ENCODE peak calls at places on chromosome 19, in eight cellular contexts. F is fibroblast of the aortic adventitia, W is AG10803, M is astrocyte of the cerebellum, J is hepatocyte, Q is NB4, P is ascending aorta, R is PC-3. C is an unnamed sample.

GRCh38 chr19:22088541-22089144 is 36.4 kb downstream of the ZNF257 start:
- DNase-seq in F (no peak), W (no peak), M (no peak), J (no peak), Q (no peak), P (no peak), R (no peak), C (no peak)

GRCh38 chr19:12733369-12733896 is 1.1 kb downstream of the TRIR start:
- DNase-seq in F (peak), W (peak), M (no peak), J (peak), Q (peak), P (no peak), R (peak), C (peak)

GRCh38 chr19:31656507-31656906 is 307.3 kb upstream of the TSHZ3 start:
- DNase-seq in F (no peak), W (no peak), M (no peak), J (no peak), Q (no peak), P (no peak), R (no peak), C (no peak)

GRCh38 chr19:43562698-43563241 is 12.6 kb downstream of the XRCC1 start:
- DNase-seq in F (peak), W (peak), M (peak), J (no peak), Q (peak), P (peak), R (peak), C (peak)

GRCh38 chr19:36115453-36116343 is at the start of gene TBCB:
- DNase-seq in F (peak), W (peak), M (no peak), J (no peak), Q (no peak), P (peak), R (no peak), C (peak)

GRCh38 chr19:18520848-18521691 is 800 bp downstream of the ELL start:
- DNase-seq in F (no peak), W (no peak), M (no peak), J (peak), Q (peak), P (no peak), R (no peak), C (no peak)

GRCh38 chr19:51071006-51071405 is 6.1 kb upstream of the KLK13 start:
- DNase-seq in F (no peak), W (no peak), M (no peak), J (no peak), Q (no peak), P (no peak), R (peak), C (no peak)

GRCh38 chr19:10808937-10809655 is 26.9 kb downstream of the TMED1 start:
- DNase-seq in F (peak), W (peak), M (peak), J (peak), Q (peak), P (no peak), R (peak), C (peak)

GRCh38 chr19:16074488-16075365 is 1.6 kb upstream of the TPM4 start:
- DNase-seq in F (no peak), W (no peak), M (no peak), J (no peak), Q (no peak), P (no peak), R (no peak), C (no peak)

GRCh38 chr19:43784251-43784980 is 3.6 kb upstream of the KCNN4 start:
- DNase-seq in F (peak), W (peak), M (peak), J (peak), Q (peak), P (no peak), R (peak), C (peak)

GRCh38 chr19:15178629-15179308 is 22.0 kb downstream of the NOTCH3 start:
- DNase-seq in F (no peak), W (no peak), M (no peak), J (no peak), Q (no peak), P (no peak), R (no peak), C (no peak)

GRCh38 chr19:3860499-3860898 is 8.3 kb downstream of the ZFR2 start:
- DNase-seq in F (no peak), W (no peak), M (no peak), J (no peak), Q (no peak), P (no peak), R (no peak), C (no peak)

GRCh38 chr19:45103625-45104319 is 10.8 kb downstream of the PPP1R37 start:
- DNase-seq in F (no peak), W (no peak), M (no peak), J (peak), Q (no peak), P (no peak), R (no peak), C (no peak)

GRCh38 chr19:30718728-30719127 is 346.5 kb downstream of the ZNF536 start:
- DNase-seq in F (no peak), W (no peak), M (no peak), J (no peak), Q (no peak), P (no peak), R (no peak), C (no peak)

GRCh38 chr19:58586131-58586765 is 13.1 kb upstream of the MZF1 start:
- DNase-seq in F (no peak), W (no peak), M (no peak), J (no peak), Q (no peak), P (no peak), R (no peak), C (no peak)

GRCh38 chr19:38358071-38358470 is 16.3 kb upstream of the PSMD8 start:
- DNase-seq in F (no peak), W (no peak), M (no peak), J (no peak), Q (no peak), P (no peak), R (no peak), C (no peak)

GRCh38 chr19:39162441-39163043 is 34.2 kb upstream of the NCCRP1 start:
- DNase-seq in F (no peak), W (no peak), M (no peak), J (no peak), Q (no peak), P (no peak), R (no peak), C (no peak)

GRCh38 chr19:16342002-16342715 is 17.5 kb downstream of the KLF2 start:
- DNase-seq in F (peak), W (peak), M (no peak), J (peak), Q (peak), P (no peak), R (no peak), C (no peak)

GRCh38 chr19:7978196-7978825 is 27.1 kb downstream of the ELAVL1 start:
- DNase-seq in F (no peak), W (no peak), M (no peak), J (no peak), Q (no peak), P (no peak), R (peak), C (no peak)

GRCh38 chr19:37333457-37333856 is 37.4 kb upstream of the ZNF527 start:
- DNase-seq in F (peak), W (no peak), M (no peak), J (no peak), Q (no peak), P (no peak), R (peak), C (peak)

GRCh38 chr19:16244091-16244490 is 46.4 kb downstream of the AP1M1 start:
- DNase-seq in F (peak), W (peak), M (no peak), J (no peak), Q (no peak), P (no peak), R (no peak), C (peak)

GRCh38 chr19:34767967-34768366 is 5.0 kb downstream of the ZNF599 start:
- DNase-seq in F (no peak), W (no peak), M (no peak), J (no peak), Q (no peak), P (no peak), R (no peak), C (no peak)

GRCh38 chr19:53808710-53809125 is 15.4 kb downstream of the NLRP12 start:
- DNase-seq in F (peak), W (peak), M (peak), J (peak), Q (peak), P (no peak), R (peak), C (peak)
- TF ChIP-seq CTCF in F (peak), W (peak), M (peak), J (peak), Q (peak), P (peak), R (peak), C (peak)

DNA sequence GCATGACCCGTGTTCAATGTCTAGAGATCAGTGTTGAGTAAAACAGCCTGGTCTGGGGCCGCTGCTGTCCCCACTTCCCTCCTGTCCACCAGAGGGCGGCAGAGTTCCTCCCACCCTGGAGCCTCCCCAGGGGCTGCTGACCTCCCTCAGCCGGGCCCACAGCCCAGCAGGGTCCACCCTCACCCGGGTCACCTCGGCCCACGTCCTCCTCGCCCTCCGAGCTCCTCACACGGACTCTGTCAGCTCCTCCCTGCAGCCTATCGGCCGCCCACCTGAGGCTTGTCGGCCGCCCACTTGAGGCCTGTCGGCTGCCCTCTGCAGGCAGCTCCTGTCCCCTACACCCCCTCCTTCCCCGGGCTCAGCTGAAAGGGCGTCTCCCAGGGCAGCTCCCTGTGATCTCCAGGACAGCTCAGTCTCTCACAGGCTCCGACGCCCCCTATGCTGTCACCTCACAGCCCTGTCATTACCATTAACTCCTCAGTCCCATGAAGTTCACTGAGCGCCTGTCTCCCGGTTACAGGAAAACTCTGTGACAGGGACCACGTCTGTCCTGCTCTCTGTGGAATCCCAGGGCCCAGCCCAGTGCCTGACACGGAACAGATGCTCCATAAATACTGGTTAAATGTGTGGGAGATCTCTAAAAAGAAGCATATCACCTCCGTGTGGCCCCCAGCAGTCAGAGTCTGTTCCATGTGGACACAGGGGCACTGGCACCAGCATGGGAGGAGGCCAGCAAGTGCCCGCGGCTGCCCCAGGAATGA is 1.5 kb upstream of the CEACAM5 start:
- DNase-seq in F (no peak), W (peak), M (no peak), J (peak), Q (peak), P (no peak), R (peak), C (peak)
- H3K4me3 ChIP-seq in F (no peak), W (no peak), M (no peak), J (no peak), Q (no peak), P (no peak), R (peak), C (no peak)

GRCh38 chr19:50025022-50025793 is at the start of gene VRK3:
- DNase-seq in F (peak), W (peak), M (peak), J (peak), Q (peak), P (peak), R (peak), C (peak)
- TF ChIP-seq CTCF in F (peak), W (peak), M (no peak), J (peak), Q (no peak), P (peak), R (no peak), C (peak)

GRCh38 chr19:49433240-49433901 is 8.0 kb downstream of the SLC17A7 start:
- DNase-seq in F (no peak), W (no peak), M (no peak), J (no peak), Q (no peak), P (no peak), R (no peak), C (no peak)
- H3K4me3 ChIP-seq in F (no peak), W (no peak), M (no peak), J (no peak), Q (no peak), P (no peak), R (no peak), C (no peak)

GRCh38 chr19:52692431-52693008 is 42.3 kb downstream of the ZNF611 start:
- DNase-seq in F (no peak), W (no peak), M (no peak), J (no peak), Q (no peak), P (no peak), R (no peak), C (no peak)

GRCh38 chr19:52689804-52690394 is 44.9 kb downstream of the ZNF611 start:
- DNase-seq in F (peak), W (peak), M (no peak), J (peak), Q (peak), P (no peak), R (no peak), C (no peak)

GRCh38 chr19:52691737-52692136 is 43.1 kb downstream of the ZNF611 start:
- DNase-seq in F (no peak), W (no peak), M (no peak), J (no peak), Q (no peak), P (no peak), R (no peak), C (no peak)

GRCh38 chr19:52691215-52691610 is 43.6 kb downstream of the ZNF611 start:
- DNase-seq in F (no peak), W (no peak), M (no peak), J (no peak), Q (no peak), P (no peak), R (no peak), C (no peak)

DNA sequence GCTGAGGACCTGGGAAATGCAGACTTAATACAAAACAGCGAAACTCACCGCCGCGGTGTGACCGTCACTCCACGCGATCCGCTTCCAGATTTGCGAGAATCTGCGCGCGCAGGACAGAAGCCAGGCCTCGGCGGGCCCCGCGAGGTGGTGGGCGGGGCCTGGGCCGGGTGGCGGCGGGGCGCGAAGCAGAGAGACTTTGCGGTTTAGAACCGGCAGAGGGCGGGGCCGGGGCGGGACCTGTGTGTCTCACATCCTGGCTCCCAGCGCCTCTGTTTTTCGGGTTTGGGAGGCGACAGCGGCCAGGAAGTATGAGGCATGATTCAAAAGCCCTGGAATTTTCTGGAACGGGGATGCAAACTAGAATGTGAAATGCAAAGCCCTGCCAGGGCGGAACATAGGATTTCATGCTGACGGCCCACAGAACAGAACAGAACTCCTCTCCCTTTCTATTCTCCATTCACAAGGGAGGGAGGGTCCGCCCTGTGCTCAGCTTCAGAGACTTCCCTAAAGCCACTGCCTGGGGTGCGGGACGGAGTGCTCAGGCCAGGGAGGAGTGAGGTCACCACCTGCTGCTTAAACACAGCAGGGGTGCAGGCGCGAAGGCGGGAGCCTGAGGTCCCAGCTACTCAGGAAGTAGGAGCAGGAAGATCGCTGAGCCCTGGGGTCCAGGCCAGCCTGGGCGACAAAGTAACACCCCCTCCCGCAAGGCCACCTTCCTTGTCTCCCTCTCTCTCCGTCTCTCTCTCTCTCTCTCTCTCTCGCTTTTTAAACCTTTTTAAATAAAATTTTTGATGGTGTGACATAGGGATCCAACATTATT is 44.2 kb downstream of the ZNF611 start:
- DNase-seq in F (peak), W (peak), M (peak), J (peak), Q (peak), P (peak), R (peak), C (peak)
- TF ChIP-seq CTCF in F (no peak), W (no peak), M (no peak), J (peak), Q (no peak), P (no peak), R (no peak), C (peak)

GRCh38 chr19:4939466-4939865 is 29.4 kb upstream of the KDM4B start:
- DNase-seq in F (no peak), W (no peak), M (no peak), J (no peak), Q (no peak), P (no peak), R (no peak), C (no peak)

GRCh38 chr19:4933528-4933927 is 24.2 kb downstream of the UHRF1 start:
- DNase-seq in F (peak), W (no peak), M (no peak), J (no peak), Q (peak), P (no peak), R (peak), C (no peak)

GRCh38 chr19:4932711-4933110 is 23.4 kb downstream of the UHRF1 start:
- DNase-seq in F (no peak), W (no peak), M (no peak), J (no peak), Q (no peak), P (no peak), R (no peak), C (no peak)

GRCh38 chr19:4937060-4937459 is 27.8 kb downstream of the UHRF1 start:
- DNase-seq in F (no peak), W (no peak), M (no peak), J (no peak), Q (no peak), P (no peak), R (no peak), C (no peak)

DNA sequence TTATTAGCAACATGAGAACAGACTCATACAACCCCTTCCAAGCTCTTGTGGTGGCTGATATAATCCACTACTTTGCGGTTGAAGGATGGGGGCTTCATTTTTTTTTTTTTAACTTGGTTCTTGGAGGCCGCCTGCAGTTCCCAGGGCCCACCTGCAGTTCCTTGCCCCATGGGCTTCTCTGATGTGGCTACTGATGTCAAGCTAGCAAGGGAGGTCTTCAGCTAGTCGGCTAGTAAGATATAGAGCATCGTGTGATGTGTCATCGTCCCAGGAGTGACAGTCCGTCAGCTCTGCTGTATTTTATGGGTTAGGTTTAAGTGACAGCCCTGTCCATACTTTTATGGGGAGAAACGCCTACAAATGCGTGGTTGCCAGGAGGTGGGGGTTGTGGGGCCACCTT is 26.1 kb downstream of the UHRF1 start:
- DNase-seq in F (no peak), W (no peak), M (no peak), J (no peak), Q (no peak), P (no peak), R (no peak), C (no peak)
- H3K4me3 ChIP-seq in F (no peak), W (no peak), M (no peak), J (no peak), Q (no peak), P (no peak), R (no peak), C (no peak)

GRCh38 chr19:40716655-40717324 is at the start of the genes COQ8B and ITPKC:
- DNase-seq in F (peak), W (peak), M (peak), J (peak), Q (peak), P (peak), R (peak), C (peak)
- TF ChIP-seq CTCF in F (no peak), W (no peak), M (no peak), J (no peak), Q (no peak), P (peak), R (no peak), C (no peak)

GRCh38 chr19:1168877-1169791 is 4.9 kb downstream of the SBNO2 start:
- DNase-seq in F (peak), W (peak), M (no peak), J (no peak), Q (no peak), P (no peak), R (peak), C (peak)
- H3K4me3 ChIP-seq in F (peak), W (no peak), M (peak), J (no peak), Q (no peak), P (peak), R (peak), C (peak)

C was measured in cardiac fibroblast.